ENCODE peak calls at places on chromosomes 4 and X, in eight cellular contexts. N is cerebellum; R is left lung; Z is KBM-7; P is activated CD4-positive, alpha-beta T cell treated with anti-CD3 and anti-CD28 coated beads for 36 hours; T is hepatocyte; D is kidney tubule cell; S is iPS-NIHi11. Y is an unnamed sample.

GRCh38 chr4:141541851-141542250 is 94.5 kb upstream of the IL15 start:
- DNase-seq in S (no peak), N (no peak), T (no peak), Z (no peak), D (no peak), P (no peak), R (no peak), Y (no peak)

GRCh38 chr4:101670897-101671296 is 119.6 kb upstream of the BANK1 start:
- DNase-seq in S (no peak), R (no peak), P (no peak), Z (no peak), T (no peak), D (no peak), N (no peak), Y (no peak)

GRCh38 chrX:15524417-15524816 is 23.8 kb downstream of the BMX start:
- DNase-seq in S (no peak), D (peak), T (no peak), Z (no peak), N (no peak), P (no peak), R (no peak), Y (no peak)

GRCh38 chrX:30196322-30196721 is 19.0 kb upstream of the MAGEB2 start:
- DNase-seq in S (peak), D (peak), T (peak), Z (peak), R (no peak), N (no peak), P (no peak), Y (no peak)

GRCh38 chrX:78687586-78687985 is 28.5 kb upstream of the RTL3 start:
- DNase-seq in T (no peak), Z (peak), N (no peak), R (no peak), D (no peak), P (no peak), S (no peak), Y (no peak)

GRCh38 chrX:65644621-65645287 is 22.7 kb upstream of the MSN start:
- DNase-seq in D (peak), Z (peak), S (peak), R (peak), T (peak), P (peak), N (peak), Y (peak)

GRCh38 chr4:74531952-74532794 is 87.2 kb downstream of the AREG start:
- DNase-seq in Z (peak), N (no peak), D (peak), T (peak), R (no peak), S (peak), P (peak), Y (peak)

GRCh38 chr4:93865650-93866049 is 37.1 kb downstream of the ATOH1 start:
- DNase-seq in N (no peak), R (no peak), S (no peak), D (no peak), P (no peak), T (no peak), Z (no peak), Y (no peak)

GRCh38 chrX:69951756-69952155 is 98.0 kb downstream of the AWAT2 start:
- DNase-seq in P (no peak), R (no peak), Z (no peak), S (no peak), D (no peak), N (no peak), T (no peak), Y (no peak)

GRCh38 chr4:17138847-17139246 is 240.4 kb upstream of the LDB2 start:
- DNase-seq in S (no peak), R (no peak), P (no peak), D (no peak), T (no peak), N (no peak), Z (no peak), Y (no peak)

GRCh38 chr4:157977086-157977485 is 195.7 kb downstream of the GASK1B start:
- DNase-seq in D (no peak), S (no peak), N (no peak), R (no peak), P (no peak), Z (no peak), T (no peak), Y (no peak)

GRCh38 chrX:94123062-94123461 is 449.1 kb downstream of the FAM133A start:
- DNase-seq in R (no peak), S (no peak), D (peak), N (no peak), T (no peak), P (no peak), Z (no peak), Y (peak)

GRCh38 chr4:122854444-122854843 is 27.8 kb downstream of the FGF2 start:
- DNase-seq in T (no peak), S (no peak), D (peak), R (no peak), N (no peak), P (no peak), Z (no peak), Y (no peak)

GRCh38 chr4:120693817-120694216 is 228.7 kb downstream of the PRDM5 start:
- DNase-seq in N (no peak), Z (no peak), S (no peak), D (no peak), T (no peak), R (no peak), P (no peak), Y (no peak)

GRCh38 chrX:133859860-133860259 is 125.5 kb downstream of the GPC3 start:
- DNase-seq in T (no peak), D (no peak), Z (no peak), N (no peak), P (no peak), S (no peak), R (no peak), Y (no peak)

GRCh38 chrX:115689931-115690330 is 129.0 kb downstream of the PLS3 start:
- DNase-seq in N (no peak), P (no peak), R (no peak), D (peak), Z (no peak), T (peak), S (no peak), Y (no peak)

GRCh38 chr4:128766781-128767180 is 42.7 kb upstream of the JADE1 start:
- DNase-seq in P (no peak), S (no peak), N (no peak), D (no peak), T (no peak), Z (no peak), R (no peak), Y (no peak)

GRCh38 chr4:183146478-183146877 is 47.4 kb downstream of the WWC2 start:
- DNase-seq in N (no peak), S (no peak), Z (no peak), P (no peak), R (no peak), D (no peak), T (no peak), Y (no peak)

GRCh38 chr4:51895816-51896408 is 53.0 kb downstream of the DCUN1D4 start:
- DNase-seq in R (no peak), T (peak), S (peak), Z (peak), P (peak), D (peak), N (peak), Y (peak)

GRCh38 chr4:12852338-12853307 is 631.5 kb downstream of the RAB28 start:
- DNase-seq in T (peak), N (peak), P (no peak), R (no peak), D (peak), Z (peak), S (peak), Y (peak)

GRCh38 chr4:51843309-51844156 is 580 bp downstream of the DCUN1D4 start:
- DNase-seq in P (peak), Z (peak), R (peak), T (peak), D (peak), S (peak), N (no peak), Y (no peak)

GRCh38 chrX:8504451-8504850 is 39.8 kb downstream of the VCX3B start:
- DNase-seq in R (no peak), D (peak), S (no peak), T (peak), N (no peak), P (no peak), Z (no peak), Y (no peak)

GRCh38 chr4:111717916-111718315 is 427.3 kb upstream of the FAM241A start:
- DNase-seq in D (no peak), N (peak), P (no peak), S (no peak), R (no peak), Z (no peak), T (no peak), Y (no peak)

GRCh38 chrX:54639018-54639345 is 109.0 kb downstream of the GNL3L start:
- DNase-seq in N (no peak), Z (no peak), D (no peak), T (no peak), S (no peak), R (no peak), P (no peak), Y (no peak)

GRCh38 chrX:151488677-151489076 is 74.8 kb upstream of the PASD1 start:
- DNase-seq in P (peak), Z (peak), T (no peak), S (peak), R (no peak), D (peak), N (no peak), Y (peak)

GRCh38 chr4:6873792-6874461 is 35.7 kb upstream of the TBC1D14 start:
- DNase-seq in T (peak), D (peak), Z (peak), N (peak), R (peak), P (peak), S (peak), Y (peak)

GRCh38 chr4:80492761-80493160 is 157.2 kb downstream of the CFAP299 start:
- DNase-seq in N (no peak), D (peak), Z (no peak), T (peak), P (peak), R (no peak), S (no peak), Y (peak)

GRCh38 chr4:33411182-33411581 is 2691.0 kb downstream of the PCDH7 start:
- DNase-seq in N (no peak), P (no peak), Z (peak), D (peak), T (no peak), R (no peak), S (no peak), Y (no peak)

GRCh38 chr4:47145630-47146029 is 114.3 kb downstream of the GABRB1 start:
- DNase-seq in R (no peak), D (peak), Z (no peak), N (no peak), P (no peak), T (peak), S (no peak), Y (no peak)

GRCh38 chr4:186570193-186570996 is 15.0 kb upstream of the MTNR1A start:
- DNase-seq in N (no peak), S (no peak), D (peak), P (no peak), Z (no peak), T (peak), R (no peak), Y (peak)

GRCh38 chr4:118927976-118928375 is 39.3 kb downstream of the SYNPO2 start:
- DNase-seq in P (no peak), R (no peak), D (no peak), Z (no peak), T (no peak), S (no peak), N (no peak), Y (no peak)

GRCh38 chr4:108247511-108248088 is 78.9 kb upstream of the LEF1 start:
- DNase-seq in S (peak), N (no peak), P (no peak), T (peak), D (peak), Z (peak), R (peak), Y (peak)

GRCh38 chrX:119150163-119151135 is 22.8 kb upstream of the KIAA1210 start:
- DNase-seq in D (no peak), P (no peak), N (peak), T (no peak), Z (no peak), S (no peak), R (peak), Y (peak)

GRCh38 chr4:107035711-107036601 is at the start of gene DKK2:
- DNase-seq in N (no peak), P (peak), D (peak), Z (peak), S (peak), R (peak), T (peak), Y (peak)

GRCh38 chr4:100736651-100737450 is 219.0 kb upstream of the EMCN start:
- DNase-seq in S (no peak), P (no peak), T (peak), N (peak), R (no peak), Z (no peak), D (peak), Y (no peak)

Y was measured in ELF-1.